ENCODE peak calls at places on chromosome 6, in four cellular contexts. Q is AG20443; N is stromal cell of bone marrow; I is activated T-helper 1 cell treated with anti-CD3 and anti-CD28 coated beads, Interleukin-2, amount 50 U/mL, for 16 hours. S is an unnamed sample.

GRCh38 chr6:15504581-15505350 is 158.1 kb downstream of the DTNBP1 start:
- DNase-seq in Q (peak; percentile 87), N (peak; percentile 94), I (no peak), S (peak; percentile 80)

GRCh38 chr6:34393191-34393967 is 910 bp upstream of the NUDT3 start:
- DNase-seq in Q (no peak), N (no peak), I (no peak), S (no peak)

GRCh38 chr6:104603108-104603745 is 256.5 kb downstream of the HACE1 start:
- DNase-seq in Q (no peak), N (no peak), I (no peak), S (no peak)

GRCh38 chr6:16316741-16317251 is 78.4 kb downstream of the GMPR start:
- DNase-seq in Q (peak; percentile 76), N (peak; percentile 84), I (no peak), S (no peak)

GRCh38 chr6:159473844-159474243 is 219.2 kb downstream of the SOD2 start:
- DNase-seq in Q (no peak), N (no peak), I (no peak), S (no peak)

GRCh38 chr6:135680964-135681913 is 170.3 kb upstream of the PDE7B start:
- DNase-seq in Q (no peak), N (no peak), I (no peak), S (no peak)

GRCh38 chr6:34748757-34749156 is 8.5 kb upstream of the SNRPC start:
- DNase-seq in Q (no peak), N (no peak), I (no peak), S (no peak)

GRCh38 chr6:2919401-2919800 is 16.3 kb upstream of the SERPINB9 start:
- DNase-seq in Q (no peak), N (no peak), I (no peak), S (no peak)

GRCh38 chr6:125745281-125746018 is 4.0 kb upstream of the HEY2 start:
- DNase-seq in Q (no peak), N (no peak), I (no peak), S (no peak)

GRCh38 chr6:25788305-25788922 is 33.9 kb downstream of the SLC17A4 start:
- DNase-seq in Q (peak; percentile 65), N (peak; percentile 22), I (peak; percentile 6), S (peak; percentile 63)